ENCODE peak calls at places on chromosome 20, in ten cellular contexts. S is AG10803, F is endothelial cell of umbilical vein, U is brain microvascular endothelial cell, T is neural crest cell, V is cardiac fibroblast, D is GM13977, C is RWPE1, I is MM.1S, B is progenitor cell of endocrine pancreas. Z is an unnamed sample.

GRCh38 chr20:56781108-56781739 is 152.1 kb downstream of the TFAP2C start:
- DNase-seq in S (peak; percentile 87), F (no peak), U (no peak), T (no peak), V (peak; percentile 95), D (no peak), C (no peak), I (no peak), B (no peak), Z (no peak)

GRCh38 chr20:11919571-11919970 is 1.9 kb downstream of the BTBD3 start:
- DNase-seq in S (no peak), F (no peak), U (no peak), T (no peak), V (no peak), D (no peak), C (no peak), I (peak; percentile 19), B (no peak), Z (no peak)

GRCh38 chr20:561437-562231 is 18.0 kb upstream of the CSNK2A1 start:
- DNase-seq in S (peak; percentile 59), F (peak; percentile 79), U (peak; percentile 56), T (peak; percentile 69), V (peak; percentile 77), D (peak; percentile 84), C (peak; percentile 74), I (peak; percentile 65), B (peak; percentile 52), Z (no peak)

GRCh38 chr20:57654363-57654997 is 34.3 kb upstream of the ZBP1 start:
- DNase-seq in S (peak; percentile 46), F (peak; percentile 69), U (peak; percentile 32), T (peak; percentile 50), V (peak; percentile 72), D (peak; percentile 94), C (peak; percentile 94), I (peak; percentile 60), B (peak; percentile 60), Z (no peak)

GRCh38 chr20:42475773-42476172 is 713.9 kb downstream of the PTPRT start:
- DNase-seq in S (no peak), F (no peak), U (no peak), T (no peak), V (no peak), D (no peak), C (no peak), I (no peak), B (no peak), Z (no peak)

GRCh38 chr20:64064145-64064698 is 1.2 kb downstream of the TCEA2 start:
- DNase-seq in S (peak; percentile 60), F (no peak), U (no peak), T (no peak), V (no peak), D (no peak), C (peak; percentile 83), I (no peak), B (no peak), Z (no peak)

GRCh38 chr20:44698351-44698750 is 16.8 kb upstream of the CCN5 start:
- DNase-seq in S (no peak), F (no peak), U (no peak), T (no peak), V (no peak), D (no peak), C (no peak), I (no peak), B (no peak), Z (no peak)

GRCh38 chr20:10754809-10755208 is 81.0 kb upstream of the JAG1 start:
- DNase-seq in S (no peak), F (peak; percentile 71), U (no peak), T (no peak), V (no peak), D (no peak), C (no peak), I (no peak), B (no peak), Z (no peak)

DNA sequence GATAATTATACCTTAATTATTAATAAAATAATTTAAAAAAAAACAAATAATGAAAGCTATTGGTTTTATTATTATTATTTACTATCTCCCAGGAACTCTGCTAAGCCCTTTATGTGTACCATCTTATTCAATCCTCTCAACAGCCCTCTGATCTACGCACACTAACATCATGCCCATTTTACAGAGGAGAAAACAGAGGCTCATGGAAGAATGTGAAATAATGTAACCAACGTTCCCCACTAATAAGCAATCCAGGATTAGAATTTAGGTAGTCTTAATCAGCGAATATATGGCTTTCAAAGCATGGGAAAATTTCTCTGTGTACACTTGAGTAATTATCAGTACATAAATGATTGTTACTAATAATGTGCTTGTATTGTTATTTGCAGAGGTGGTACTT is 89.0 kb downstream of the MAFB start:
- DNase-seq in S (no peak), F (no peak), U (no peak), T (no peak), V (no peak), D (no peak), C (no peak), I (no peak), B (no peak), Z (no peak)
- TF ChIP-seq CTCF in S (no peak), F (no peak), U (no peak), T (no peak), V (no peak), D (no peak), C (no peak), I (no peak), B (no peak), Z (no peak)

DNA sequence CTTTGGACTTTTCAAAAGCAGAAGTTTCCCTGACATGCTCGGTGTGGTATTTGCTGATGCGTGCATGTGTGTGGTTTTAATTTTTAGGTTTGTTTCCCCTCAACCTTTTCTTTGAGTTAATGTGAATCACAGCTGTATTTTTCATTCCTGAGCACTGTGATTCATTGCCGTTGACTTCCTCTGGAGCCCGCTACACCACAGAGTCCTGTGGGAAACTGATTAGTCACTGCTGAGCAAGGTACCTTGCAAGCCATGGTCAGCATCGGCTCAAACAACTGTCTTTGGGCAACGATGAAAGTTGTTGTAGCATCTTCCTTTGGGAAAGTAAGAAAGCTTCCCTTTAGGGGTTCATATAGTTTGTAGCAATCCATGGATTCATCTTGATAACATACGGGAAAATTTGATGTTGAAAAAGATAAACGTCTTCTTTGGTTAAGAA is 57.5 kb downstream of the RIN2 start:
- DNase-seq in S (peak; percentile 99), F (peak; percentile 98), U (peak; percentile 98), T (no peak), V (peak; percentile 92), D (no peak), C (peak; percentile 93), I (peak; percentile 92), B (no peak), Z (no peak)
- TF ChIP-seq CTCF in S (peak; percentile 10), F (no peak), U (no peak), T (no peak), V (no peak), D (no peak), C (peak; percentile 43), I (peak; percentile 24), B (no peak), Z (no peak)

GRCh38 chr20:48658505-48658904 is 169.3 kb downstream of the PREX1 start:
- DNase-seq in S (no peak), F (no peak), U (no peak), T (no peak), V (no peak), D (no peak), C (no peak), I (no peak), B (no peak), Z (no peak)

GRCh38 chr20:48659888-48660287 is 167.9 kb downstream of the PREX1 start:
- DNase-seq in S (peak; percentile 48), F (peak; percentile 42), U (no peak), T (no peak), V (no peak), D (no peak), C (no peak), I (no peak), B (no peak), Z (no peak)

GRCh38 chr20:48658198-48658476 is 169.7 kb downstream of the PREX1 start:
- DNase-seq in S (no peak), F (no peak), U (no peak), T (no peak), V (no peak), D (no peak), C (no peak), I (no peak), B (no peak), Z (no peak)

GRCh38 chr20:48660788-48661187 is 167.0 kb downstream of the PREX1 start:
- DNase-seq in S (no peak), F (no peak), U (no peak), T (no peak), V (no peak), D (no peak), C (no peak), I (no peak), B (no peak), Z (no peak)

GRCh38 chr20:48661575-48662473 is 166.0 kb downstream of the PREX1 start:
- DNase-seq in S (peak; percentile 20), F (no peak), U (no peak), T (no peak), V (no peak), D (no peak), C (no peak), I (no peak), B (no peak), Z (no peak)
- TF ChIP-seq CTCF in S (no peak), F (no peak), U (peak; percentile 50), T (no peak), V (no peak), D (no peak), C (no peak), I (no peak), B (no peak), Z (no peak)

DNA sequence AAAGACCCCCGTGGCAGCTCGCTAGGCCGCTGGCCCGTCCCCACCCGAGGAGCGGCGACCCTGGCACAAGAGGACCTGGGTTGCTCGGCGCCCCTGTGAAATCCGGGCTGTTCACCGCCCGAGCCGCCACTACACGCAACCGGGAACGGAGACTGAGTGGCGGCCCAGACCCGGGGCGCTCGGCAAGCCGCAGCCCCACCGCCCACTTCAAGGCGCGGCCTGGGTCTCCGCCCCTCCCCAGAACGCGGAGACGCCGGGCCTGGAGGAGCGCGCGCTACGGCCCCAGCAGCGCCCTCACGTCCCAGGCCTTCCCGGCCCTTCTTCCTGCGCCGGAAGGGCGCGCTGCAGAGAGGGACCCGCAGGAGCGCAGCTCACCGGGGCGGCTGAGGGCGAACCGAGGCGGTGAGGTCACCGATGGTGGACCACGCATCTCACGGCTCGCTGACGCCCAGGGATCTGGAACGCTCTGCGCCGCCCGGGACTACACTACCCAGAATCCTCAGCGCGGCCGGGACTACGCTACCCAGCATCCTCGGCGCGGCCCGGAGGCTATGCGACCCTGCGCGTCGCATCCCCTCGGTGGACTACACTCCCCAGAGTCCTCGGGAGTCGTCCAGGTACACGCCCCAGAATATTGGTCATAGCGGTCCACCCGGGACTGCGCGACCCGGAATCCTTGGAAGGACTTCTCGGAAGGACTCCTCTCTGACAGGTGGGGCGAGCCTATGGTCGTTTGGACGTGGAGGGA is at the start of gene ZNF337:
- DNase-seq in S (peak; percentile 92), F (peak; percentile 96), U (peak; percentile 95), T (peak; percentile 94), V (peak; percentile 96), D (peak; percentile 96), C (peak; percentile 96), I (peak; percentile 95), B (peak; percentile 96), Z (peak; percentile 87)
- TF ChIP-seq CTCF in S (peak; percentile 10), F (peak; percentile 4), U (no peak), T (no peak), V (no peak), D (peak; percentile 31), C (no peak), I (peak; percentile 14), B (peak; percentile 39), Z (no peak)

Z was measured in mesothelial cell of epicardium.